ENCODE peak calls at places on chromosomes 16 and 17, in seven cellular contexts. Q is stomach, J is transverse colon, A is mammary epithelial cell, Y is heart left ventricle, V is PC-3, T is Peyer's patch. B is an unnamed sample.
A peak's percentile ranks its signal among the peaks of the same experiment; 100 is the strongest.

GRCh38 chr17:65629234-65629690 is 67.8 kb upstream of the AXIN2 start:
- DNase-seq in J (no peak), Y (no peak), Q (no peak), T (no peak), A (no peak), V (no peak), B (no peak)

GRCh38 chr16:22621571-22622148 is 111.0 kb downstream of the NPIPB5 start:
- DNase-seq in Q (no peak), J (no peak), V (no peak), T (no peak), A (no peak), Y (no peak), B (no peak)

GRCh38 chr16:87822571-87822970 is 46.7 kb downstream of the SLC7A5 start:
- DNase-seq in A (no peak), Q (no peak), V (no peak), T (no peak), J (no peak), Y (no peak), B (peak; percentile 9)

GRCh38 chr17:40598021-40598927 is 33.0 kb upstream of the CCR7 start:
- DNase-seq in T (peak; percentile 60), Y (no peak), V (no peak), Q (no peak), A (no peak), J (no peak), B (no peak)

GRCh38 chr16:11675561-11676511 is 7.6 kb downstream of the SNN start:
- DNase-seq in V (no peak), T (no peak), Q (peak; percentile 84), Y (no peak), J (peak; percentile 69), A (peak; percentile 43), B (peak; percentile 82)

GRCh38 chr17:45581860-45582259 is 91.3 kb upstream of the PLEKHM1 start:
- DNase-seq in T (no peak), Q (no peak), A (no peak), Y (no peak), J (no peak), V (no peak), B (no peak)

GRCh38 chr16:5791011-5791410 is 693.4 kb upstream of the EEF2KMT start:
- DNase-seq in T (no peak), Y (no peak), J (no peak), A (no peak), V (no peak), Q (no peak), B (no peak)

GRCh38 chr17:39688945-39689344 is 1.1 kb upstream of the PGAP3 start:
- DNase-seq in Y (no peak), Q (no peak), V (no peak), A (no peak), J (no peak), T (no peak), B (no peak)

GRCh38 chr17:22507823-22508222 is 815.5 kb downstream of the KCNJ18 start:
- DNase-seq in T (no peak), A (no peak), V (peak; percentile 3), Y (no peak), J (no peak), Q (no peak), B (no peak)

GRCh38 chr17:76734080-76734840 is 2.9 kb downstream of the SRSF2 start:
- DNase-seq in A (no peak), Q (no peak), Y (no peak), J (no peak), T (peak; percentile 35), V (no peak), B (no peak)

GRCh38 chr16:73024571-73025105 is 23.3 kb downstream of the ZFHX3 start:
- DNase-seq in Q (no peak), J (no peak), V (no peak), A (no peak), Y (no peak), T (no peak), B (no peak)

GRCh38 chr17:12256380-12256995 is 235.8 kb downstream of the MAP2K4 start:
- DNase-seq in Y (peak; percentile 26), A (peak; percentile 16), Q (peak; percentile 53), J (peak; percentile 18), T (no peak), V (peak; percentile 69), B (peak; percentile 5)

GRCh38 chr16:23339781-23340180 is 37.7 kb downstream of the SCNN1B start:
- DNase-seq in Q (no peak), T (no peak), J (no peak), V (peak; percentile 46), Y (no peak), A (peak; percentile 85), B (no peak)

GRCh38 chr17:726331-726919 is 6.0 kb upstream of the TLCD3A start:
- DNase-seq in Y (no peak), T (no peak), A (no peak), V (no peak), Q (peak; percentile 62), J (peak; percentile 42), B (no peak)

GRCh38 chr16:9441021-9441420 is 349.6 kb downstream of the HAPSTR1 start:
- DNase-seq in T (no peak), J (no peak), A (no peak), Y (no peak), V (no peak), Q (no peak), B (no peak)
- H3K36me3 ChIP-seq in T (no peaks in the 10 kb centered on the region), J (no peaks in the 10 kb centered on the region), A (no peaks in the 10 kb centered on the region), Y (no peaks in the 10 kb centered on the region), V (no peaks in the 10 kb centered on the region), Q (no peaks in the 10 kb centered on the region), B (no peaks in the 10 kb centered on the region)

GRCh38 chr16:26569793-26570192 is 496.9 kb upstream of the C16orf82 start:
- DNase-seq in Y (no peak), A (no peak), Q (no peak), J (no peak), T (no peak), V (peak; percentile 2), B (no peak)
- TF ChIP-seq CTCF in Y (peak; percentile 24), A (no peak), Q (peak; percentile 9), J (peak; percentile 14), T (no peak), V (peak; percentile 23), B (no peak)

GRCh38 chr16:31084584-31085298 is 4.0 kb downstream of the PRSS53 start:
- DNase-seq in Y (no peak), T (no peak), J (no peak), A (no peak), Q (no peak), V (no peak), B (no peak)
- H3K36me3 ChIP-seq in Y (no peaks in the 10 kb centered on the region), T (no peaks in the 10 kb centered on the region), J (no peaks in the 10 kb centered on the region), A (no peaks in the 10 kb centered on the region), Q (peaks cover 100% of the 10 kb centered on the region), V (no peaks in the 10 kb centered on the region), B (peaks cover 24% of the 10 kb centered on the region)

GRCh38 chr17:74918906-74919305 is 4.1 kb downstream of the USH1G start:
- DNase-seq in A (no peak), Q (no peak), V (no peak), Y (no peak), T (no peak), J (no peak), B (no peak)

GRCh38 chr17:74920306-74920620 is 2.8 kb downstream of the USH1G start:
- DNase-seq in Y (no peak), Q (no peak), J (no peak), V (no peak), A (no peak), T (no peak), B (no peak)

GRCh38 chr17:74921045-74921681 is 1.9 kb downstream of the USH1G start:
- DNase-seq in Y (no peak), J (no peak), Q (no peak), T (no peak), V (no peak), A (peak; percentile 27), B (no peak)

GRCh38 chr17:74920679-74921044 is 2.4 kb downstream of the USH1G start:
- DNase-seq in A (peak; percentile 13), T (no peak), J (no peak), Q (no peak), V (no peak), Y (no peak), B (no peak)

DNA sequence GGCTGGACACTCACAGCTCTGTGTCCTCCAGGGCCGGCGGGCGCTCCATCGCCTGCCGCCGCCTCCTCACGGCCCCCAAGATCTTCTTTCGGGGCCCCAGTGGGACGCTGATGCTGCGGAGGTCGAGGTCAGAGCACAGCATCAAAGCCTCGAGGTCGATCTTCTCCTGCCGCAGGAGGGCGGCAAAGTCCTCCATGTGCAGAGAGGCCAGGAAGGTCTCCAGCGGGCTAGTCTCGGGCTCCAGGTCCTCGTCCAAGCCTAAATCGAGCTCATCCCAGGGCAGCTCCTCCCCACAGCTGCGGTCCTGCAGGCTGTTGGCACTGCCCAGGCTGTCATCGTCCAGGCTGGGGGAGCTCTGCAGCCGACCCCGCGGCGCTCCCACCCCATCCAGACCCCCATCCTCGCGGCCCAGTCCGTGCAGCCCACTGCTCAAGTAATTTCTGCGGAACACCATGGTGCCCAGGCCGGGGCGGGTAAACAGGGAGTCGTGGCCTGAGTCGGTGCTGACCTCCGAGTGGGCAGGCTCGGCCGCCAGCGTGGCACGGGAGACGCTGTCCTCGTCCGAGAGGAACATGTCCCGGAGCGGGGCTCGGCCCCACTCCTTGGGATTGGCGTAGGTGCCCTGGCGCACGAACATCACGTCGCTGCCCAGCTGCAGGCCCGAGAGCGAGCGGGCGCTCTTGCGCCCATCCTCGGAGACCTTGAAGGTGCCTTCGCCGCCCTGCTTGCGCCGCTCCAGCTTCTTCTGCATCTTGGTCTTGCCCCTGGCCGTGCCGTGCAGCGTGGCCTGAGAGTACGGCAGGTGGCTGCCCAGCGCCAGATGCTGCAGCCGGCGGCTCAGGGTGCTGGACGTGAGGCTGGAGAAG is 3.4 kb downstream of the USH1G start:
- DNase-seq in V (no peak), A (no peak), Y (no peak), J (no peak), Q (peak; percentile 33), T (no peak), B (no peak)
- TF ChIP-seq CTCF in V (no peak), A (no peak), Y (no peak), J (no peak), Q (no peak), T (peak; percentile 32), B (no peak)

DNA sequence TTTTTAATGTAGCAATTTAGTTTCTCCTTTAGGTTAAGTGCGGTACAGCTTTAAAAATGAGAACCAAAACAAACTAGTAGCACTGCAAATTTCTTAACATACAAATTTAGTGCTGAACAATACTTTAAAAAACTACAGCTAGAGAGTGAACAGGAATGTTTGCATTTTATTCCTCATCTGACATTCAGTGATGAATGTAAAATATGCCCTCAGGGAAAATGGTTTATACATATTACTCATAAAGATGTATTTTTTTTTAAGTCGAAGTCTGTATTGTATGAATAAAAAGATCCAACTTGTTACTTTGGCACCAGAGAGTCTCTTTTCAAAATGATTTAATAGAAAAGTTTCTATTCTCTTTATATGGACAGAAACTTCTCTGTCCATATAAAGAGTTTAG is 96.8 kb downstream of the BRIP1 start:
- DNase-seq in V (peak; percentile 89), Y (no peak), A (peak; percentile 49), T (no peak), Q (no peak), J (no peak), B (no peak)
- H3K36me3 ChIP-seq in V (peaks cover 46% of the 10 kb centered on the region), Y (no peaks in the 10 kb centered on the region), A (peaks cover 4% of the 10 kb centered on the region), T (no peaks in the 10 kb centered on the region), Q (no peaks in the 10 kb centered on the region), J (no peaks in the 10 kb centered on the region), B (peaks cover 1% of the 10 kb centered on the region)